ENCODE peak calls at places on chromosomes 13 and 19, in eight cellular contexts. I, W, G, A, L, R, O and J are unnamed samples.

GRCh38 chr13:90015565-90016507 is 1331.7 kb upstream of the MIR17HG start:
- DNase-seq in I (no peak), W (no peak), G (no peak), A (no peak), L (no peak), R (no peak), O (no peak), J (no peak)

GRCh38 chr13:48533986-48534600 is 1.2 kb upstream of the RCBTB2 start:
- DNase-seq in I (no peak), W (no peak), G (no peak), A (no peak), L (no peak), R (no peak), O (no peak), J (no peak)

GRCh38 chr19:18802354-18802753 is 11.2 kb upstream of the COMP start:
- DNase-seq in I (no peak), W (no peak), G (no peak), A (no peak), L (no peak), R (peak), O (no peak), J (no peak)

GRCh38 chr13:51999525-51999924 is 11.7 kb downstream of the ATP7B start:
- DNase-seq in I (no peak), W (no peak), G (no peak), A (no peak), L (no peak), R (no peak), O (no peak), J (no peak)

GRCh38 chr13:48647625-48648024 is 6.1 kb upstream of the CYSLTR2 start:
- DNase-seq in I (no peak), W (no peak), G (no peak), A (no peak), L (no peak), R (no peak), O (no peak), J (no peak)

GRCh38 chr19:14482112-14482941 is 7.2 kb upstream of the PTGER1 start:
- DNase-seq in I (no peak), W (no peak), G (no peak), A (no peak), L (no peak), R (no peak), O (no peak), J (no peak)

GRCh38 chr19:55383789-55384575 is at the start of gene TMEM238:
- DNase-seq in I (peak), W (peak), G (peak), A (peak), L (no peak), R (peak), O (peak), J (peak)

GRCh38 chr13:29239653-29240525 is 355.6 kb downstream of the SLC7A1 start:
- DNase-seq in I (no peak), W (no peak), G (no peak), A (no peak), L (no peak), R (no peak), O (no peak), J (no peak)

GRCh38 chr13:77503398-77503797 is 32.1 kb upstream of the SCEL start:
- DNase-seq in I (no peak), W (no peak), G (no peak), A (no peak), L (no peak), R (no peak), O (no peak), J (no peak)

GRCh38 chr13:101706651-101707050 is 254.2 kb downstream of the ITGBL1 start:
- DNase-seq in I (peak), W (no peak), G (no peak), A (no peak), L (peak), R (no peak), O (no peak), J (peak)

GRCh38 chr13:37868691-37869505 is 674 bp downstream of the TRPC4 start:
- DNase-seq in I (peak), W (no peak), G (no peak), A (no peak), L (no peak), R (no peak), O (no peak), J (no peak)

GRCh38 chr19:55103190-55103589 is 14.2 kb downstream of the PPP1R12C start:
- DNase-seq in I (no peak), W (no peak), G (no peak), A (no peak), L (no peak), R (no peak), O (no peak), J (no peak)

GRCh38 chr13:106096661-106097092 is 438.8 kb downstream of the EFNB2 start:
- DNase-seq in I (no peak), W (no peak), G (no peak), A (no peak), L (peak), R (no peak), O (no peak), J (no peak)

GRCh38 chr19:14325863-14326262 is 55.4 kb upstream of the ADGRE5 start:
- DNase-seq in I (no peak), W (no peak), G (no peak), A (no peak), L (no peak), R (no peak), O (no peak), J (no peak)

GRCh38 chr13:33410619-33411018 is 125.1 kb upstream of the STARD13 start:
- DNase-seq in I (no peak), W (no peak), G (no peak), A (no peak), L (no peak), R (no peak), O (no peak), J (no peak)

GRCh38 chr19:3682741-3683404 is 17.4 kb downstream of the PIP5K1C start:
- DNase-seq in I (no peak), W (no peak), G (no peak), A (no peak), L (no peak), R (no peak), O (no peak), J (no peak)

GRCh38 chr13:108980237-108980636 is 350.8 kb downstream of the MYO16 start:
- DNase-seq in I (no peak), W (no peak), G (no peak), A (no peak), L (no peak), R (no peak), O (no peak), J (no peak)

GRCh38 chr19:51788029-51788428 is 6.9 kb upstream of the FPR3 start:
- DNase-seq in I (no peak), W (no peak), G (no peak), A (no peak), L (no peak), R (no peak), O (no peak), J (no peak)

GRCh38 chr13:113667771-113668490 is 912 bp downstream of the GRK1 start:
- DNase-seq in I (no peak), W (no peak), G (no peak), A (peak), L (no peak), R (no peak), O (no peak), J (no peak)

GRCh38 chr19:37654118-37654517 is 1.1 kb downstream of the ZFP30 start:
- DNase-seq in I (no peak), W (no peak), G (no peak), A (no peak), L (no peak), R (no peak), O (no peak), J (no peak)

GRCh38 chr13:83024955-83025594 is 857.2 kb downstream of the SLITRK1 start:
- DNase-seq in I (no peak), W (no peak), G (no peak), A (no peak), L (no peak), R (no peak), O (no peak), J (no peak)

GRCh38 chr13:49113526-49114286 is 106.4 kb upstream of the MLNR start:
- DNase-seq in I (no peak), W (no peak), G (no peak), A (no peak), L (peak), R (no peak), O (no peak), J (no peak)

GRCh38 chr19:51257471-51257870 is 6.6 kb downstream of the SIGLECL1 start:
- DNase-seq in I (no peak), W (no peak), G (no peak), A (no peak), L (no peak), R (no peak), O (no peak), J (no peak)